ENCODE peak calls at places on chromosomes 12 and 14, in four cellular contexts. N, G, R and M are unnamed samples.

GRCh38 chr12:23359975-23360638 is 589.4 kb downstream of the SOX5 start:
- DNase-seq in N (no peak), G (no peak), R (no peak), M (no peak)

GRCh38 chr14:76910371-76910890 is 84.2 kb downstream of the LRRC74A start:
- DNase-seq in N (no peak), R (no peak), G (no peak), M (no peak)

GRCh38 chr14:92352158-92352985 is 29.4 kb downstream of the SLC24A4 start:
- DNase-seq in N (peak; percentile 70), G (no peak), R (no peak), M (peak; percentile 27)

GRCh38 chr12:638948-639557 is 24.2 kb downstream of the NINJ2 start:
- DNase-seq in R (no peak), N (no peak), G (peak; percentile 64), M (no peak)

GRCh38 chr12:62466596-62467411 is at the start of gene MON2:
- DNase-seq in N (peak; percentile 91), R (peak; percentile 79), G (peak; percentile 89), M (peak; percentile 92)

GRCh38 chr14:50447491-50447890 is 50.8 kb upstream of the CDKL1 start:
- DNase-seq in R (no peak), G (peak; percentile 81), N (no peak), M (no peak)

GRCh38 chr14:99904506-99904905 is 111.3 kb downstream of the EML1 start:
- DNase-seq in N (no peak), R (no peak), G (no peak), M (no peak)

GRCh38 chr12:102043928-102044327 is 17.9 kb downstream of the WASHC3 start:
- DNase-seq in N (no peak), G (no peak), R (no peak), M (no peak)

GRCh38 chr14:99447739-99448138 is 32.9 kb downstream of the SETD3 start:
- DNase-seq in R (no peak), G (no peak), N (no peak), M (no peak)

GRCh38 chr12:72277415-72277814 is 5.2 kb downstream of the TRHDE start:
- DNase-seq in N (no peak), R (no peak), G (no peak), M (no peak)

GRCh38 chr12:102806592-102806991 is 110.5 kb downstream of the PAH start:
- DNase-seq in G (no peak), R (no peak), N (no peak), M (no peak)

GRCh38 chr14:49586673-49587460 is 687 bp upstream of the RPS29 start:
- DNase-seq in G (peak; percentile 87), R (no peak), N (peak; percentile 80), M (no peak)

GRCh38 chr14:101903111-101903561 is 61.2 kb upstream of the DYNC1H1 start:
- DNase-seq in R (no peak), G (no peak), N (no peak), M (no peak)

GRCh38 chr12:103917873-103918272 is 12.3 kb upstream of the HSP90B1 start:
- DNase-seq in G (no peak), N (no peak), R (no peak), M (no peak)

GRCh38 chr14:58331111-58331510 is 32.8 kb downstream of the ARID4A start:
- DNase-seq in G (peak; percentile 98), R (peak; percentile 93), N (peak; percentile 49), M (peak; percentile 7)

GRCh38 chr12:132094269-132094891 is 49.7 kb downstream of the DDX51 start:
- DNase-seq in R (no peak), G (no peak), N (peak; percentile 32), M (no peak)

GRCh38 chr14:100979780-100980179 is 76.3 kb upstream of the RTL1 start:
- DNase-seq in N (no peak), G (peak; percentile 34), R (no peak), M (no peak)

GRCh38 chr14:38074091-38074490 is 133.6 kb upstream of the SSTR1 start:
- DNase-seq in N (no peak), G (no peak), R (no peak), M (no peak)

GRCh38 chr12:67354966-67355365 is 85.8 kb downstream of the CAND1 start:
- DNase-seq in G (no peak), N (no peak), R (no peak), M (no peak)

GRCh38 chr12:17489452-17489851 is 600.5 kb downstream of the RERGL start:
- DNase-seq in G (no peak), R (no peak), N (no peak), M (no peak)

GRCh38 chr14:65933400-65934068 is 521.0 kb downstream of the FUT8 start:
- DNase-seq in R (no peak), N (no peak), G (no peak), M (no peak)

GRCh38 chr12:57433370-57433769 is 1.2 kb upstream of the INHBC start:
- DNase-seq in N (no peak), R (no peak), G (no peak), M (no peak)

GRCh38 chr12:57430931-57431566 is at the start of gene R3HDM2:
- DNase-seq in R (peak; percentile 89), N (peak; percentile 98), G (peak; percentile 95), M (peak; percentile 95)

GRCh38 chr12:57428965-57429364 is 1.9 kb downstream of the R3HDM2 start:
- DNase-seq in G (no peak), N (no peak), R (no peak), M (no peak)

GRCh38 chr12:57429473-57430116 is 1.2 kb downstream of the R3HDM2 start:
- DNase-seq in R (no peak), N (peak; percentile 30), G (no peak), M (no peak)

GRCh38 chr12:57430117-57430930 is 519 bp downstream of the R3HDM2 start:
- DNase-seq in N (no peak), R (peak; percentile 26), G (peak; percentile 66), M (peak; percentile 21)
- TF ChIP-seq POLR2A in N (no peak), R (no peak), G (no peak), M (peak; percentile 30)

GRCh38 chr12:33061844-33062243 is 165.3 kb upstream of the PKP2 start:
- DNase-seq in R (no peak), N (no peak), G (no peak), M (no peak)
- TF ChIP-seq POLR2A in R (no peak), N (no peak), G (no peak), M (no peak)

GRCh38 chr12:8947737-8948136 is 1.7 kb downstream of the M6PR start:
- DNase-seq in N (peak; percentile 51), R (no peak), G (no peak), M (no peak)

GRCh38 chr12:8949525-8950286 is at the start of gene M6PR:
- DNase-seq in R (peak; percentile 93), N (peak; percentile 97), G (peak; percentile 95), M (peak; percentile 91)

GRCh38 chr12:8948711-8949524 is 527 bp downstream of the M6PR start:
- DNase-seq in R (no peak), G (peak; percentile 50), N (peak; percentile 69), M (peak; percentile 12)

GRCh38 chr12:8943565-8944186 is 5.8 kb downstream of the M6PR start:
- DNase-seq in G (no peak), R (no peak), N (no peak), M (no peak)

DNA sequence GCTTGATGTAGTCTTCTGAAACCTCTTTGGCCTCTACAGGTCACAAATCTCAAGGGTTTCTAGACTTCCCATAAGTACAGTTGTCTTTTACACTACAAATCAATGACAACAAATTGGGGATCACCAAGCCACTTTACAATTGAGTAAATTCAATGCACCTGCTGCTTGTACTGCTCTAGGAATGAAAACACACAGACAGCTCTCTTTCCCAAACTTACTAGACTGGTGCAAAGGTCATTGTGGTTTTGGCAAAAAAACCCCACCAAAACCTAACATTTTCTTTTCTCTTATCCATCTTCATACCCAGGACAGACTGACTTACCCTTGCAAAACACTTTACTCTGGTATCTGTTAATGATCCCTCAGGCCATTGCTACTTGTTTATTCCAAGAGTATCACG is 2.7 kb downstream of the M6PR start:
- DNase-seq in G (no peak), R (no peak), N (no peak), M (no peak)
- TF ChIP-seq POLR2A in G (no peak), R (no peak), N (no peak), M (no peak)

GRCh38 chr12:118103601-118104382 is at the start of gene VSIG10:
- DNase-seq in G (peak; percentile 74), R (peak; percentile 23), N (peak; percentile 80), M (peak; percentile 82)
- TF ChIP-seq POLR2A in G (no peak), R (no peak), N (peak; percentile 22), M (peak; percentile 72)

GRCh38 chr14:104138098-104138890 is at the start of gene KIF26A:
- DNase-seq in G (peak; percentile 57), N (no peak), R (no peak), M (peak; percentile 61)
- TF ChIP-seq POLR2A in G (no peak), N (no peak), R (no peak), M (no peak)

GRCh38 chr14:24307575-24308341 is at the start of gene CIDEB:
- DNase-seq in G (peak; percentile 52), R (peak; percentile 79), N (peak; percentile 73), M (peak; percentile 65)
- TF ChIP-seq POLR2A in G (no peak), R (no peak), N (no peak), M (no peak)

GRCh38 chr12:120903818-120904773 is at the start of gene SPPL3:
- DNase-seq in N (peak; percentile 97), G (peak; percentile 86), R (peak; percentile 89), M (peak; percentile 90)
- TF ChIP-seq POLR2A in N (peak; percentile 73), G (peak; percentile 67), R (peak; percentile 76), M (peak; percentile 67)

GRCh38 chr12:89347325-89347829 is 4.9 kb downstream of the DUSP6 start:
- DNase-seq in N (peak; percentile 53), G (no peak), R (no peak), M (no peak)
- TF ChIP-seq POLR2A in N (no peak), G (no peak), R (no peak), M (no peak)